ENCODE peak calls at places on chromosomes 16 and 17, in four cellular contexts. E, F, Q and I are unnamed samples.

GRCh38 chr16:4077083-4077714 is 39.0 kb downstream of the ADCY9 start:
- DNase-seq in F (no peak), E (no peak), Q (no peak), I (no peak)

GRCh38 chr16:10744370-10745030 is 858 bp downstream of the NUBP1 start:
- DNase-seq in F (no peak), Q (peak; percentile 40), E (no peak), I (peak; percentile 67)

GRCh38 chr17:18028684-18029540 is 10.1 kb downstream of the ATPAF2 start:
- DNase-seq in Q (no peak), F (no peak), E (no peak), I (no peak)

GRCh38 chr17:68288804-68289203 is 2.1 kb downstream of the SLC16A6 start:
- DNase-seq in E (peak; percentile 59), Q (no peak), F (no peak), I (no peak)

GRCh38 chr17:48259710-48260291 is 152.2 kb downstream of the SNX11 start:
- DNase-seq in Q (no peak), E (peak; percentile 79), F (no peak), I (no peak)

GRCh38 chr16:72793017-72793416 is 254.9 kb downstream of the ZFHX3 start:
- DNase-seq in Q (no peak), E (no peak), F (no peak), I (no peak)

GRCh38 chr16:15553313-15554088 is 89.5 kb downstream of the MARF1 start:
- DNase-seq in Q (no peak), E (no peak), F (no peak), I (no peak)

GRCh38 chr16:58471209-58471975 is 28.6 kb upstream of the NDRG4 start:
- DNase-seq in F (no peak), E (peak; percentile 52), Q (no peak), I (peak; percentile 32)

GRCh38 chr17:27455914-27456680 is at the start of gene KSR1:
- DNase-seq in E (peak; percentile 96), F (peak; percentile 93), Q (peak; percentile 84), I (peak; percentile 91)

GRCh38 chr16:21684199-21684598 is 20.4 kb downstream of the OTOA start:
- DNase-seq in F (no peak), Q (no peak), E (peak; percentile 72), I (no peak)

GRCh38 chr16:86597880-86598606 is 19.7 kb downstream of the FOXL1 start:
- DNase-seq in F (no peak), Q (no peak), E (no peak), I (peak; percentile 83)

GRCh38 chr17:40497704-40498103 is 3.7 kb downstream of the TNS4 start:
- DNase-seq in E (no peak), F (no peak), Q (no peak), I (no peak)

GRCh38 chr16:16828913-16829398 is 450.0 kb downstream of the NPIPA7 start:
- DNase-seq in E (peak; percentile 37), F (no peak), Q (no peak), I (no peak)

GRCh38 chr17:68511671-68512246 is 471 bp upstream of the PRKAR1A start:
- DNase-seq in Q (peak; percentile 88), E (peak; percentile 83), F (peak; percentile 83), I (peak; percentile 85)

GRCh38 chr17:41697122-41697962 is 8.7 kb downstream of the EIF1 start:
- DNase-seq in Q (peak; percentile 68), F (peak; percentile 65), E (no peak), I (peak; percentile 74)

GRCh38 chr16:89094252-89094901 is 725 bp downstream of the ACSF3 start:
- DNase-seq in Q (no peak), E (peak; percentile 63), F (no peak), I (no peak)

GRCh38 chr16:27628216-27628945 is 78.4 kb downstream of the KATNIP start:
- DNase-seq in Q (no peak), E (peak; percentile 40), F (no peak), I (no peak)

GRCh38 chr16:17177242-17177967 is 293.4 kb downstream of the XYLT1 start:
- DNase-seq in E (no peak), Q (no peak), F (no peak), I (no peak)

GRCh38 chr17:68634345-68634876 is 33.2 kb upstream of the FAM20A start:
- DNase-seq in F (no peak), E (no peak), Q (no peak), I (no peak)

DNA sequence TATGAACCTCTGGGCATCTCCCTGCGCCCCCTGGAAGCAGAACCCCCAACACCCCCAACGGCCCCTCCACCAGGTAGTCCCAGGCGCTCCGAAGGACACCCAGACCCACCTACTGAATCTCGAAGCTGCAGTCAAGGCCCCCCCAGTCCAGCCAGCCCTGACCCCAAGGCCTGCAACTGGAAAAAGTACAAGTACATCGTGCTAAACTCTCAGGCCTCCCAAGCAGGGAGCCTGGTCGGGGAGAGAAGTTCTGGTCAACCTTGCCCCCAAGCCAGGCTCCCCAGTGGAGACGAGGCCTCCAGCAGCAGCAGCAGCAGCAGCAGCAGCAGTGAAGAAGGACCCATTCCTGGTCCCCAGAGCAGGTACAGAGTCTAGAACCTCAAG is 1.5 kb downstream of the BCL6B start:
- DNase-seq in F (no peak), Q (no peak), E (no peak), I (no peak)
- H3K4me3 ChIP-seq in F (peak overlapping the region; percentile 59), Q (peak overlapping the region; percentile 67), E (no peak overlapping the region), I (no peak overlapping the region)

GRCh38 chr17:64941045-64941444 is 21.8 kb upstream of the LRRC37A3 start:
- DNase-seq in F (no peak), E (no peak), Q (no peak), I (no peak)

GRCh38 chr17:64936117-64936516 is 16.8 kb upstream of the LRRC37A3 start:
- DNase-seq in F (no peak), Q (no peak), E (no peak), I (no peak)

GRCh38 chr17:64938925-64939474 is 19.7 kb upstream of the LRRC37A3 start:
- DNase-seq in F (peak; percentile 80), Q (peak; percentile 43), E (peak; percentile 76), I (no peak)

GRCh38 chr17:64940055-64940454 is 20.8 kb upstream of the LRRC37A3 start:
- DNase-seq in E (no peak), Q (no peak), F (no peak), I (no peak)

DNA sequence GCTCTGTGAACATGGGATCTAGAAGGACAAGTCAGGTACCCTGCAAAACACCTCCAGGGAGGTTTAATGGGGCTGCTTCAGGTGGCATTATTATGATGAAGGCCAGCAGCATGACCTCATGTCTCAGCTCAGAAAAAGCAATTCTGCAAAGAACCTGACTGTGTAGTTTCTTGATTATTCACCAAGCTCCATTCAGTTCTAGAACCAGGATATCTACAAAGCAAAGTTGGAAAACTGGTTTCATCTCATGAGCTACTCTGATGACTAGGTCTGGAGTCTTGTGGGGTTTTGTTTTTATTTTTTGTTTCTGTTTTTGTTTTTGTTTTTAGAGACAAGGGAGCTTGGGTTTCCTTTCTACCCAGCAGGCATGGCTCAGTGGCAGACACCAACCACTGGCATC is 19.0 kb upstream of the LRRC37A3 start:
- DNase-seq in F (no peak), E (no peak), Q (no peak), I (no peak)
- H3K27ac ChIP-seq in F (no peak overlapping the region), E (no peak overlapping the region), Q (no peak overlapping the region), I (no peak overlapping the region)

DNA sequence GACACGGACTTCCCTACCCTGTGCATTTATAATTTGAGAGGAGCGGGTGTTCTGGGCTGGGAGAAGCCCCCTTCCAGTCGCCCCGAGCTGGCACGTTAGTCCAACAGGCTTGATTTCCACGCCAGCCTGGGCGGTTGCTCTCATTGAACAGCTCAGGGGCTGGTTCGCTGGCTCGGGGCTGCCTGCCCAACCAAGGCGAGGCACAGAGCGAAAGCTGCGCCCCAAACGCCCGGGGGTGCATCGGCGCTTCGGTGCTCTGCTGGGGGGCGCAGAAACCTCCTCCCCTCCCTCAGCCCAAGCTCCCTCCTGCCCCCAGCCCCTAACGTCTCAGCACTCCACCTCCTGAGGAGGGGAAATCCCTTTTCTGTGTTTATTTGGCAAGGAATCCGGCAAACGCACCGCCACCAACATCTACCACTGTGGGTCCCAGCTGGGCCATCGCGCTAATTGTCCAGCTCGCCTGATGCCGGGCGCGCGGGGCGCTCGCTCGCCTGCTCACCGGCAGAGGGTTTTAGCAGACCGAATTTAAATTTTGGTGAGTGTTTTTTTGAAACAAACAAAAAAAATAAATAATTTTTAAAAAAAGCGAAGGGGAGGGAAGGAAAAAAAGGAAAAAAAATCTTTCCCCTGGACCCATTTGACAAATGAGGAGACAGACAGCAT is 29.5 kb upstream of the RBFOX1 start:
- DNase-seq in Q (no peak), E (peak; percentile 20), F (no peak), I (no peak)
- H3K4me3 ChIP-seq in Q (peak overlapping the region; percentile 49), E (peak overlapping the region; percentile 62), F (no peak overlapping the region), I (no peak overlapping the region)

GRCh38 chr17:1089915-1090314 is 89.9 kb downstream of the ABR start:
- DNase-seq in E (no peak), Q (no peak), F (peak; percentile 87), I (peak; percentile 88)
- H3K27ac ChIP-seq in E (no peak overlapping the region), Q (peak overlapping the region; percentile 66), F (peak overlapping the region; percentile 74), I (no peak overlapping the region)

GRCh38 chr17:82302498-82302963 is 14.9 kb downstream of the CD7 start:
- DNase-seq in E (no peak), Q (no peak), F (no peak), I (no peak)

GRCh38 chr17:82300707-82301270 is 16.6 kb downstream of the CD7 start:
- DNase-seq in E (peak; percentile 79), F (peak; percentile 82), Q (peak; percentile 71), I (peak; percentile 91)

GRCh38 chr17:82302991-82303943 is 14.1 kb downstream of the CD7 start:
- DNase-seq in E (no peak), F (no peak), Q (no peak), I (peak; percentile 36)

GRCh38 chr17:82301300-82301915 is 16.0 kb downstream of the CD7 start:
- DNase-seq in F (no peak), Q (no peak), E (no peak), I (no peak)

DNA sequence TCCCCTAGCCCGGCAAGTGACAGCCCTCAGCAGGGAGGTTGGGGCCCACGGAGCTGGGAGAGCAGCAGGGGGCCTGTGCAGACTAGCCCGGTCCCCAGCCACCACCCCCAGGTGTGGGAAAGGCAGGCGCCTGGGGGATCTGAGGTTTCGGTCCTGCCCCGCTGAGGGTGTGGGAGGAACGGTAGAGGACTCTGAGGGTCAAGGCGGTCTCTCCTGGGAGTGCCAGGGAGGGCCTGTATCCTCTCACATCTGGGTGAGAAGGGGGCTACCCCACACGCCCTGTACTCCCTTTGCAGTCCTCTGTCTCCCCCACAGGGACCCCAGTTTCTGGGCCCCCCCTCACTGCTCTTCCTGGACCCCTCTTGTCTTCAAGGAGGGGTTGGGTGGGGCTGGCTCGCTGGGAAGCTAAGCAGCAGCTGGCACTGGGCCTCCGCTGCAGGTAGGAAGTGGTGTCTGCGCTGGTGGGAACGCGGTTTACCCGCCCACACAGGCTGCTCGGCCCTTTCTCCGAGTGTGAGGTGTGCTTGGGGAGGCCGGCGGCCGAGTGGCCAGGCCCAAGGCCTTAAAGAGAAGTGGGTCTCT is 15.4 kb downstream of the CD7 start:
- DNase-seq in F (no peak), Q (no peak), E (no peak), I (no peak)
- H3K4me3 ChIP-seq in F (no peak overlapping the region), Q (no peak overlapping the region), E (no peak overlapping the region), I (no peak overlapping the region)

DNA sequence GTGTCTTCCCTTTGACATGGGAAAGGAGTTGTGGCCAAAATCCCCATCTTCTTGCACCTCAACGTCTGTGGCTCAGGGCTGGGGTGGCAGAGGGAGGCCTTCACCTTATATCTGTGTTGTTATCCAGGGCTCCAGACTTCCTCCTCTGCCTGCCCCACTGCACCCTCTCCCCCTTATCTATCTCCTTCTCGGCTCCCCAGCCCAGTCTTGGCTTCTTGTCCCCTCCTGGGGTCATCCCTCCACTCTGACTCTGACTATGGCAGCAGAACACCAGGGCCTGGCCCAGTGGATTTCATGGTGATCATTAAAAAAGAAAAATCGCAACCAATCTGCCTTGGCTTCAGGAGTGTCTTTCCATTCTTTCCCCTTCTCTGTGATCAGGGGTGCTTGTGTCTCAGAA is 906 bp upstream of the MRM1 start:
- DNase-seq in E (no peak), Q (no peak), F (peak; percentile 30), I (no peak)
- H3K27ac ChIP-seq in E (peak overlapping the region; percentile 86), Q (no peak overlapping the region), F (peak overlapping the region; percentile 86), I (peak overlapping the region; percentile 55)